ENCODE peak calls at places on chromosomes 3 and 15, in seven cellular contexts. T is NCI-H774, B is glutamatergic neuron, Z is endothelial cell, D is psoas muscle, L is NCI-H345, R is GM13976. F is an unnamed sample.

GRCh38 chr3:57048052-57048671 is 12.3 kb upstream of the SPATA12 start:
- DNase-seq in T (no peak), B (no peak), Z (no peak), D (peak), L (peak), R (no peak), F (no peak)

GRCh38 chr3:11948866-11949265 is 55.3 kb upstream of the SYN2 start:
- DNase-seq in T (no peak), B (no peak), Z (no peak), D (no peak), L (no peak), R (no peak), F (no peak)

GRCh38 chr15:65336369-65336766 is 31.9 kb downstream of the RNU5B-1 start:
- DNase-seq in T (no peak), B (no peak), Z (no peak), D (no peak), L (no peak), R (no peak), F (no peak)

GRCh38 chr3:177752841-177753240 is 555.6 kb upstream of the TBL1XR1 start:
- DNase-seq in T (no peak), B (no peak), Z (no peak), D (no peak), L (no peak), R (no peak), F (no peak)

GRCh38 chr15:54518145-54518941 is 540.1 kb downstream of the UNC13C start:
- DNase-seq in T (no peak), B (no peak), Z (no peak), D (no peak), L (no peak), R (no peak), F (no peak)

GRCh38 chr15:47293763-47294162 is 423.5 kb upstream of the SEMA6D start:
- DNase-seq in T (no peak), B (no peak), Z (no peak), D (peak), L (no peak), R (no peak), F (no peak)

GRCh38 chr3:62445267-62445666 is 71.9 kb upstream of the FEZF2 start:
- DNase-seq in T (peak), B (no peak), Z (no peak), D (no peak), L (no peak), R (no peak), F (no peak)

GRCh38 chr15:78673476-78673875 is 32.5 kb upstream of the CHRNB4 start:
- DNase-seq in T (no peak), B (no peak), Z (no peak), D (no peak), L (no peak), R (no peak), F (no peak)

F was measured in WTC11.